ENCODE peak calls at places on chromosomes 12 and 14, in eight cellular contexts. A is gastrocnemius medialis; Q is pulmonary artery endothelial cell; I is activated T-cell treated with anti-CD3 and anti-CD28 coated beads for 24 hours; S is PC-3; E is CD8-positive, alpha-beta T cell; M is MM.1S; K is DMS 273 treated with DMSO at 0.1 percent for 48 hours. V is an unnamed sample.

GRCh38 chr12:97778111-97778510 is 315.5 kb downstream of the RMST start:
- DNase-seq in E (no peak), A (no peak), K (no peak), M (no peak), S (no peak), I (no peak), Q (no peak), V (no peak)

GRCh38 chr12:69115955-69116354 is 123.4 kb upstream of the CPSF6 start:
- DNase-seq in K (no peak), M (no peak), S (no peak), Q (no peak), E (no peak), A (no peak), I (no peak), V (no peak)

GRCh38 chr12:49730568-49731101 is 10.7 kb upstream of the TMBIM6 start:
- DNase-seq in M (no peak), S (peak; percentile 16), Q (no peak), K (no peak), I (no peak), E (no peak), A (no peak), V (no peak)

GRCh38 chr12:130765186-130765659 is 49.1 kb upstream of the RIMBP2 start:
- DNase-seq in A (no peak), I (no peak), K (no peak), E (no peak), Q (no peak), S (peak; percentile 34), M (no peak), V (peak; percentile 30)

GRCh38 chr12:90020436-90020835 is 311.8 kb upstream of the ATP2B1 start:
- DNase-seq in I (no peak), E (no peak), Q (no peak), M (no peak), S (no peak), A (no peak), K (no peak), V (no peak)

GRCh38 chr12:43143278-43143677 is 408.7 kb downstream of the ADAMTS20 start:
- DNase-seq in S (no peak), I (no peak), Q (no peak), E (no peak), M (peak; percentile 10), K (no peak), A (no peak), V (no peak)

GRCh38 chr12:24505366-24506025 is 443.4 kb downstream of the BCAT1 start:
- DNase-seq in Q (no peak), E (no peak), I (no peak), M (no peak), K (no peak), S (no peak), A (no peak), V (no peak)

GRCh38 chr14:32075636-32076277 is 1.3 kb upstream of the ARHGAP5 start:
- DNase-seq in K (no peak), I (no peak), E (peak; percentile 49), Q (no peak), S (peak; percentile 18), M (no peak), A (peak; percentile 22), V (peak; percentile 22)

GRCh38 chr14:71721791-71722190 is 210.4 kb upstream of the RGS6 start:
- DNase-seq in I (no peak), A (no peak), E (no peak), M (no peak), K (no peak), S (no peak), Q (no peak), V (no peak)

GRCh38 chr14:36604757-36605505 is 22.5 kb upstream of the NKX2-8 start:
- DNase-seq in I (peak; percentile 8), K (peak; percentile 44), M (peak; percentile 45), A (no peak), S (peak; percentile 90), Q (peak; percentile 13), E (peak; percentile 17), V (peak; percentile 73)

GRCh38 chr12:115320967-115321366 is 637.0 kb upstream of the TBX3 start:
- DNase-seq in I (no peak), A (no peak), E (no peak), S (no peak), K (no peak), M (no peak), Q (no peak), V (no peak)

GRCh38 chr12:70367268-70368141 is 1.4 kb downstream of the KCNMB4 start:
- DNase-seq in M (no peak), E (no peak), I (no peak), Q (no peak), S (no peak), A (no peak), K (no peak), V (no peak)

GRCh38 chr12:28974166-28974565 is 174.9 kb upstream of the FAR2 start:
- DNase-seq in E (no peak), S (no peak), Q (no peak), K (no peak), M (no peak), I (no peak), A (no peak), V (peak; percentile 7)

GRCh38 chr12:23060161-23060560 is 435.2 kb downstream of the ETNK1 start:
- DNase-seq in K (no peak), E (no peak), I (no peak), A (no peak), Q (no peak), S (no peak), M (no peak), V (no peak)

GRCh38 chr12:26841085-26841484 is 8.1 kb upstream of the ITPR2 start:
- DNase-seq in K (no peak), M (no peak), A (no peak), Q (no peak), I (no peak), E (no peak), S (no peak), V (no peak)

GRCh38 chr12:108532061-108532848 is 17.2 kb downstream of the FICD start:
- DNase-seq in I (no peak), Q (no peak), A (peak; percentile 45), K (peak; percentile 26), S (no peak), E (no peak), M (no peak), V (no peak)

GRCh38 chr14:77088219-77088618 is 9.8 kb upstream of the CIPC start:
- DNase-seq in E (peak; percentile 21), A (no peak), S (peak; percentile 100), K (peak; percentile 64), Q (no peak), M (no peak), I (no peak), V (no peak)

GRCh38 chr12:59149995-59150642 is 229.8 kb upstream of the LRIG3 start:
- DNase-seq in Q (peak; percentile 58), A (no peak), M (peak; percentile 80), K (peak; percentile 74), I (no peak), E (no peak), S (peak; percentile 91), V (peak; percentile 76)

GRCh38 chr14:60188115-60188514 is 22.9 kb upstream of the DHRS7 start:
- DNase-seq in Q (no peak), M (no peak), S (peak; percentile 72), K (no peak), I (no peak), E (no peak), A (no peak), V (peak; percentile 52)

GRCh38 chr14:91374897-91375747 is 42.5 kb downstream of the CCDC88C start:
- DNase-seq in A (no peak), I (no peak), K (peak; percentile 93), M (peak; percentile 62), E (peak; percentile 48), S (no peak), Q (no peak), V (no peak)